ENCODE peak calls at places on chromosomes 5 and 9, in six cellular contexts. X is activated T-cell treated with anti-CD3 and anti-CD28 coated beads for 1 hour, I is HFF-Myc, U is NCI-H460, N is NCI-H187, E is NCI-H510A treated with DMSO at 0.1 percent for 48 hours. S is an unnamed sample.

GRCh38 chr5:21919417-21920022 is 933.6 kb downstream of the CDH12 start:
- DNase-seq in I (peak; percentile 3), E (peak; percentile 65), U (peak; percentile 40), X (no peak), N (peak; percentile 36), S (no peak)

GRCh38 chr5:67454957-67455561 is 258.5 kb upstream of the CD180 start:
- DNase-seq in N (no peak), U (no peak), X (no peak), I (no peak), E (no peak), S (no peak)

GRCh38 chr9:111108946-111109345 is 70.7 kb upstream of the LPAR1 start:
- DNase-seq in I (peak; percentile 75), E (no peak), X (no peak), N (no peak), U (no peak), S (no peak)

GRCh38 chr9:134360897-134361296 is 34.6 kb downstream of the RXRA start:
- DNase-seq in E (no peak), I (no peak), U (no peak), X (no peak), N (no peak), S (no peak)

GRCh38 chr9:90086076-90086475 is 481.3 kb downstream of the GADD45G start:
- DNase-seq in I (no peak), U (no peak), N (no peak), X (no peak), E (no peak), S (no peak)

GRCh38 chr5:91109634-91110033 is 273.5 kb downstream of the ARRDC3 start:
- DNase-seq in U (no peak), E (no peak), N (no peak), X (no peak), I (no peak), S (no peak)

GRCh38 chr9:124012368-124013262 is 1.0 kb downstream of the LHX2 start:
- DNase-seq in E (no peak), N (no peak), I (no peak), U (no peak), X (no peak), S (no peak)

GRCh38 chr5:179118756-179119414 is 58.7 kb downstream of the ZNF354C start:
- DNase-seq in X (no peak), I (no peak), E (no peak), U (no peak), N (no peak), S (no peak)

GRCh38 chr5:88745093-88745696 is 137.8 kb downstream of the MEF2C start:
- DNase-seq in I (no peak), N (no peak), U (peak; percentile 99), X (no peak), E (no peak), S (no peak)

GRCh38 chr5:76942581-76942980 is 10.3 kb upstream of the CRHBP start:
- DNase-seq in U (no peak), I (peak; percentile 66), X (no peak), E (no peak), N (no peak), S (no peak)

GRCh38 chr5:179994622-179995323 is 76.8 kb downstream of the RNF130 start:
- DNase-seq in U (no peak), I (no peak), E (no peak), X (no peak), N (no peak), S (no peak)

GRCh38 chr9:87834357-87834756 is 48.3 kb upstream of the SPATA31E1 start:
- DNase-seq in U (no peak), N (no peak), I (no peak), E (no peak), X (no peak), S (no peak)

GRCh38 chr9:135086597-135087488 is 625 bp upstream of the OLFM1 start:
- DNase-seq in X (no peak), U (no peak), N (no peak), I (no peak), E (no peak), S (no peak)

GRCh38 chr9:103364753-103365152 is 369.6 kb downstream of the CYLC2 start:
- DNase-seq in N (no peak), I (no peak), U (no peak), X (no peak), E (no peak), S (no peak)

GRCh38 chr9:111843971-111844370 is 49.2 kb upstream of the SHOC1 start:
- DNase-seq in I (no peak), X (no peak), E (no peak), U (no peak), N (no peak), S (no peak)

GRCh38 chr9:16484178-16484577 is 386.3 kb downstream of the BNC2 start:
- DNase-seq in X (no peak), U (no peak), N (no peak), I (no peak), E (no peak), S (no peak)

GRCh38 chr5:145941677-145942130 is 5.3 kb downstream of the SH3RF2 start:
- DNase-seq in N (no peak), I (no peak), E (no peak), U (no peak), X (no peak), S (no peak)

GRCh38 chr5:151647320-151647861 is 39.3 kb downstream of the SPARC start:
- DNase-seq in N (peak; percentile 42), U (no peak), I (no peak), X (no peak), E (no peak), S (no peak)